ENCODE peak calls at places on chromosomes 6 and 20, in six cellular contexts. S, E, D, Y, V and W are unnamed samples.
A peak's percentile ranks its signal among the peaks of the same experiment; 100 is the strongest.

GRCh38 chr6:45073771-45074170 is 254.4 kb upstream of the RUNX2 start:
- DNase-seq in S (no peak), D (no peak), V (peak; percentile 55), Y (no peak), E (no peak), W (no peak)

GRCh38 chr20:3924304-3925112 is 35.3 kb downstream of the PANK2 start:
- DNase-seq in S (no peak), V (no peak), Y (no peak), E (no peak), D (no peak), W (no peak)

GRCh38 chr20:34874094-34874654 is 1.5 kb upstream of the GGT7 start:
- DNase-seq in D (peak; percentile 85), V (peak; percentile 78), E (peak; percentile 63), Y (peak; percentile 75), S (peak; percentile 19), W (peak; percentile 84)

GRCh38 chr20:860891-861290 is 27.4 kb downstream of the FAM110A start:
- DNase-seq in E (no peak), V (peak; percentile 51), D (no peak), Y (no peak), S (no peak), W (no peak)

GRCh38 chr6:5619249-5619648 is 357.9 kb downstream of the FARS2 start:
- DNase-seq in V (no peak), S (peak; percentile 21), E (no peak), Y (no peak), D (no peak), W (no peak)

GRCh38 chr6:77650098-77650663 is 2.7 kb upstream of the MEI4 start:
- DNase-seq in E (peak; percentile 40), V (no peak), Y (peak; percentile 13), S (no peak), D (peak; percentile 80), W (no peak)

GRCh38 chr20:48373555-48373934 is 454.3 kb downstream of the PREX1 start:
- DNase-seq in E (no peak), D (no peak), Y (no peak), S (no peak), V (no peak), W (no peak)

GRCh38 chr6:131451330-131452195 is 121.5 kb upstream of the ARG1 start:
- DNase-seq in V (no peak), Y (no peak), D (no peak), S (no peak), E (no peak), W (no peak)

GRCh38 chr20:54346269-54346668 is 129.1 kb upstream of the DOK5 start:
- DNase-seq in D (no peak), E (no peak), S (no peak), Y (no peak), V (no peak), W (peak; percentile 42)

GRCh38 chr20:54174452-54175175 is 828 bp upstream of the CYP24A1 start:
- DNase-seq in V (no peak), Y (no peak), E (no peak), S (no peak), D (no peak), W (no peak)

GRCh38 chr6:82182756-82183155 is 64.8 kb downstream of the IBTK start:
- DNase-seq in D (peak; percentile 19), V (peak; percentile 12), S (no peak), Y (no peak), E (no peak), W (no peak)

GRCh38 chr6:129671442-129672344 is 38.3 kb downstream of the ARHGAP18 start:
- DNase-seq in S (peak; percentile 41), E (no peak), D (peak; percentile 60), V (no peak), Y (no peak), W (peak; percentile 87)

DNA sequence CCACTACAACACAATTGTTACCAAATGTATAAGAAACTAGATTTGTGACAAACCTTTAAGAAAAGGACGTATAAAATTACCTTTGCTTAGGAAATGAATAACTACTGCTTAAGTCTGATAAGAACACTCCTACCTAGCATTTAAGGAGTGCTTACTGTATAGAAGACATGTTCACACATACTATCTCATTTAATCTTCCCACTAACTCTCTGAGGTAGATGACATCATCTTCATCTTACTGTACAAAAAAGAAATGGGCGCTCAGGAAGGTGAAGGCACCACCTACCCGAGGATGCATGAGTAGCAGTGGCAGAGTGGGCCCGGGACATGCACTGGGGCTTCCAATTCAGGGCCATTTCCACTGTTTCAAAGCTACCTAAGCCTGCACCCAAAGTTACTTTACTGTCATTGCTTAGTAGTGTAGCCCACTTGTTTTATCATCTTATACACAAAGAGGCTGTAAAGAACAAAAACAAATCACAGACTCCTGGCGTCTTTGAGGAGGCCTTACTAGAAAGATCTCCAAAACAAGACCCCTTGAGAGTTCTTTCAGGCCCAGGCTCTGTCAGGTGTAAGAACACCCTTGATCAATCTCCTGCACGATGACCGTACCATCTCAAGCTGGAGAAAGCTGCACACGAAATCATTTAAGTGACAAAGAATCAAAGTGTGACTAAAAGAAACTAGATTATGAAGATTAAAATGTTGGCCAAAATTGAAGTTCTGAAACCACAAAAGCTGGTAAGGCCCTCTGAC is 128.0 kb downstream of the INSM1 start:
- DNase-seq in Y (no peak), D (no peak), E (no peak), S (no peak), V (no peak), W (no peak)
- H3K9me3 ChIP-seq in Y (no peaks in the 10 kb centered on the region), D (no peaks in the 10 kb centered on the region), E (no peaks in the 10 kb centered on the region), S (no peaks in the 10 kb centered on the region), V (no peaks in the 10 kb centered on the region), W (no peaks in the 10 kb centered on the region)

GRCh38 chr6:170437719-170438401 is 115.2 kb downstream of the PSMB1 start:
- DNase-seq in Y (no peak), S (no peak), E (no peak), V (peak; percentile 53), D (no peak), W (no peak)
- H3K4me1 ChIP-seq in Y (no peaks in the 10 kb centered on the region), S (no peaks in the 10 kb centered on the region), E (no peaks in the 10 kb centered on the region), V (peaks cover 19% of the 10 kb centered on the region), D (no peaks in the 10 kb centered on the region), W (no peaks in the 10 kb centered on the region)

DNA sequence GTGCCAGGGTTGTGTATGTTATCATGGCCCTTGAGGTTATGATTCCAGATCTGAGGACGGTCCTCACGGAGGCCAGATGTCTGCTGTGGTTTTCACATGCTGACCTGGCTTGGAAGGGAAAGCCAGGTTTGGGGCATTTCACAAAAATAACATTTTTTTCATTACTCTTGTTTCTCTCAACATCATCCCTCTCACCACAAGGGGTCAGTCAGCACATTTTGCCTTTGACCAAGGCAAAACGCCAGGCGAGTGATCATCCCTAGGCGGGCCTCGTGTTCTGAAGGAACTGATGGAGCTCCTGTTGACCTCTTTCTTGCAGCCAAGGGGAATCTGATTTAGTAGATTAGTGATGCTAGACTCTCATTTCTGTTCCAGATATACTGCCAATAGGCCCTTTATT is 133.5 kb downstream of the TBC1D7 start:
- DNase-seq in E (no peak), S (no peak), V (peak; percentile 14), Y (peak; percentile 16), D (peak; percentile 46), W (peak; percentile 84)
- H3K9me3 ChIP-seq in E (no peaks in the 10 kb centered on the region), S (no peaks in the 10 kb centered on the region), V (no peaks in the 10 kb centered on the region), Y (no peaks in the 10 kb centered on the region), D (no peaks in the 10 kb centered on the region), W (no peaks in the 10 kb centered on the region)

GRCh38 chr6:13418838-13419237 is 68.6 kb downstream of the GFOD1 start:
- DNase-seq in D (no peak), S (no peak), E (no peak), Y (no peak), V (no peak), W (no peak)

GRCh38 chr6:13420269-13420668 is 67.1 kb downstream of the GFOD1 start:
- DNase-seq in Y (no peak), E (no peak), S (no peak), V (no peak), D (no peak), W (no peak)

GRCh38 chr6:13419422-13419821 is 68.0 kb downstream of the GFOD1 start:
- DNase-seq in D (no peak), V (no peak), S (no peak), E (no peak), Y (no peak), W (no peak)

GRCh38 chr6:13421425-13422057 is 65.9 kb downstream of the GFOD1 start:
- DNase-seq in D (no peak), V (no peak), Y (no peak), S (no peak), E (no peak), W (no peak)

GRCh38 chr6:13419826-13420225 is 67.6 kb downstream of the GFOD1 start:
- DNase-seq in S (no peak), V (no peak), Y (no peak), E (no peak), D (no peak), W (no peak)
- H3K4me1 ChIP-seq in S (peaks cover 3% of the 10 kb centered on the region), V (peaks cover 13% of the 10 kb centered on the region), Y (peaks cover 7% of the 10 kb centered on the region), E (no peaks in the 10 kb centered on the region), D (peaks cover 20% of the 10 kb centered on the region), W (peaks cover 40% of the 10 kb centered on the region)

DNA sequence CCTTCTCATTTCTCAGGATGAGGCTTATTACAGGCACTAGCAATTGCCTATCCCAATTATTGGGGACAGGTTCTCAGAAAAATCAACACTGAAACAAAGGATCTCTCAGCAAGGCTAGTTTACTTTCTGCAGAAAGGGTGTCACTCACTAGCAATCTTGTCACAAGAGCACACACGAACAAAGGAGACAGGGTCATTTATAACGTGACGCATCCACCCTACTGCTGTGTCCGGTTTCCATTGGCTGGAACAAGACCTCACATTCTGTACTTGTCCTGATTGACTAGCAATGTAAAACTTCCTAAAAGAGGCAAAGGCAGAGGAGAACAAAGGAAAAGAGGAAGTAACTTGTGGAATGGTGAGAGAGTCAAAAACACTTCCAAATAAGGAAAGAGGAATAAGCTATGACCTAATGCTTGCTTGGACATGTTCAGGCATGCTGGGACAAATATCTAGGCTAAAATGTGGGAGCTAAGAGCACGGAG is 160.2 kb upstream of the STXBP5 start:
- DNase-seq in Y (no peak), S (no peak), E (no peak), V (peak; percentile 54), D (no peak), W (no peak)
- H3K9me3 ChIP-seq in Y (no peaks in the 10 kb centered on the region), S (no peaks in the 10 kb centered on the region), E (no peaks in the 10 kb centered on the region), V (peaks cover 19% of the 10 kb centered on the region), D (no peaks in the 10 kb centered on the region), W (no peaks in the 10 kb centered on the region)

GRCh38 chr6:33786736-33787135 is 2.2 kb downstream of the LEMD2 start:
- DNase-seq in V (no peak), Y (no peak), D (no peak), S (no peak), E (no peak), W (no peak)
- H3K4me1 ChIP-seq in V (peaks cover 29% of the 10 kb centered on the region), Y (peaks cover 19% of the 10 kb centered on the region), D (peaks cover 47% of the 10 kb centered on the region), S (peaks cover 37% of the 10 kb centered on the region), E (peaks cover 11% of the 10 kb centered on the region), W (peaks cover 26% of the 10 kb centered on the region)

GRCh38 chr6:105667061-105667460 is 264.2 kb upstream of the PREP start:
- DNase-seq in E (no peak), D (no peak), Y (no peak), V (no peak), S (no peak), W (no peak)
- H3K9me3 ChIP-seq in E (no peaks in the 10 kb centered on the region), D (no peaks in the 10 kb centered on the region), Y (no peaks in the 10 kb centered on the region), V (no peaks in the 10 kb centered on the region), S (no peaks in the 10 kb centered on the region), W (no peaks in the 10 kb centered on the region)

GRCh38 chr6:15698474-15698873 is 35.6 kb upstream of the DTNBP1 start:
- DNase-seq in V (peak; percentile 41), S (no peak), Y (no peak), D (no peak), E (no peak), W (no peak)
- H3K4me1 ChIP-seq in V (no peaks in the 10 kb centered on the region), S (no peaks in the 10 kb centered on the region), Y (no peaks in the 10 kb centered on the region), D (no peaks in the 10 kb centered on the region), E (no peaks in the 10 kb centered on the region), W (peaks cover 3% of the 10 kb centered on the region)

GRCh38 chr6:22330941-22331340 is 34.1 kb upstream of the PRL start:
- DNase-seq in D (no peak), E (no peak), Y (no peak), S (no peak), V (no peak), W (no peak)
- H3K9me3 ChIP-seq in D (no peaks in the 10 kb centered on the region), E (no peaks in the 10 kb centered on the region), Y (no peaks in the 10 kb centered on the region), S (no peaks in the 10 kb centered on the region), V (no peaks in the 10 kb centered on the region), W (no peaks in the 10 kb centered on the region)

GRCh38 chr6:106666290-106667021 is 37.1 kb downstream of the QRSL1 start:
- DNase-seq in V (no peak), Y (no peak), E (no peak), S (no peak), D (no peak), W (peak; percentile 97)
- H3K4me1 ChIP-seq in V (no peaks in the 10 kb centered on the region), Y (no peaks in the 10 kb centered on the region), E (no peaks in the 10 kb centered on the region), S (no peaks in the 10 kb centered on the region), D (no peaks in the 10 kb centered on the region), W (peaks cover 67% of the 10 kb centered on the region)